ENCODE peak calls at places on chromosomes 7 and 10, in six cellular contexts. D, N, R, J, X and B are unnamed samples.

GRCh38 chr7:22430457-22430856 is 69.5 kb downstream of the STEAP1B start:
- DNase-seq in D (no peak), N (no peak), R (no peak), J (no peak), X (no peak), B (no peak)

GRCh38 chr7:155300641-155301452 is 3.2 kb downstream of the INSIG1 start:
- DNase-seq in D (no peak), N (no peak), R (no peak), J (no peak), X (no peak), B (no peak)

GRCh38 chr10:106504536-106504935 is 660.0 kb downstream of the SORCS1 start:
- DNase-seq in D (no peak), N (no peak), R (no peak), J (no peak), X (no peak), B (no peak)

GRCh38 chr7:155349601-155350331 is 52.1 kb downstream of the INSIG1 start:
- DNase-seq in D (peak), N (no peak), R (no peak), J (no peak), X (peak), B (no peak)

GRCh38 chr7:122768827-122769226 is 66.1 kb upstream of the RNF148 start:
- DNase-seq in D (no peak), N (no peak), R (no peak), J (no peak), X (no peak), B (no peak)

GRCh38 chr7:144907577-144907976 is 71.7 kb upstream of the TPK1 start:
- DNase-seq in D (no peak), N (no peak), R (no peak), J (peak), X (no peak), B (no peak)

GRCh38 chr10:86290933-86291615 is 75.5 kb downstream of the GRID1 start:
- DNase-seq in D (no peak), N (no peak), R (no peak), J (no peak), X (peak), B (no peak)

GRCh38 chr7:105277341-105277740 is 111.4 kb downstream of the SRPK2 start:
- DNase-seq in D (no peak), N (no peak), R (no peak), J (no peak), X (no peak), B (no peak)

GRCh38 chr10:124000792-124001201 is 92.6 kb downstream of the CHST15 start:
- DNase-seq in D (no peak), N (no peak), R (no peak), J (no peak), X (no peak), B (no peak)

GRCh38 chr10:132616170-132616994 is 78.8 kb downstream of the INPP5A start:
- DNase-seq in D (no peak), N (no peak), R (no peak), J (no peak), X (no peak), B (no peak)

GRCh38 chr10:93481213-93481930 is 762 bp downstream of the MYOF start:
- DNase-seq in D (no peak), N (no peak), R (no peak), J (no peak), X (no peak), B (no peak)

GRCh38 chr7:47954231-47954911 is 6.1 kb upstream of the PKD1L1 start:
- DNase-seq in D (no peak), N (no peak), R (no peak), J (no peak), X (no peak), B (no peak)

GRCh38 chr7:1768835-1769234 is 98.8 kb downstream of the ELFN1 start:
- DNase-seq in D (peak), N (peak), R (no peak), J (no peak), X (peak), B (no peak)

GRCh38 chr7:52779004-52779403 is 256.4 kb upstream of the POM121L12 start:
- DNase-seq in D (no peak), N (no peak), R (no peak), J (no peak), X (no peak), B (no peak)

GRCh38 chr10:11838298-11838852 is 15.2 kb downstream of the PROSER2 start:
- DNase-seq in D (no peak), N (no peak), R (no peak), J (no peak), X (no peak), B (no peak)

GRCh38 chr7:113464096-113464855 is 345.9 kb upstream of the SMIM30 start:
- DNase-seq in D (no peak), N (no peak), R (no peak), J (no peak), X (no peak), B (no peak)

GRCh38 chr7:33644489-33644888 is 260.9 kb upstream of the BMPER start:
- DNase-seq in D (no peak), N (no peak), R (no peak), J (no peak), X (no peak), B (no peak)

GRCh38 chr7:51471199-51472016 is 154.8 kb upstream of the COBL start:
- DNase-seq in D (no peak), N (no peak), R (no peak), J (no peak), X (peak), B (no peak)

GRCh38 chr7:24939406-24939805 is 40.6 kb downstream of the OSBPL3 start:
- DNase-seq in D (no peak), N (no peak), R (no peak), J (no peak), X (no peak), B (no peak)

GRCh38 chr7:286278-286677 is 3.7 kb upstream of the FOXL3 start:
- DNase-seq in D (no peak), N (no peak), R (no peak), J (no peak), X (no peak), B (no peak)

GRCh38 chr7:90719159-90719558 is 123.0 kb downstream of the CDK14 start:
- DNase-seq in D (no peak), N (no peak), R (no peak), J (no peak), X (no peak), B (no peak)

GRCh38 chr7:90721869-90722431 is 125.8 kb downstream of the CDK14 start:
- DNase-seq in D (no peak), N (no peak), R (no peak), J (no peak), X (no peak), B (no peak)

GRCh38 chr7:90723866-90724265 is 127.7 kb downstream of the CDK14 start:
- DNase-seq in D (no peak), N (no peak), R (no peak), J (no peak), X (no peak), B (no peak)

GRCh38 chr7:90723233-90723632 is 127.1 kb downstream of the CDK14 start:
- DNase-seq in D (no peak), N (no peak), R (no peak), J (no peak), X (no peak), B (no peak)

DNA sequence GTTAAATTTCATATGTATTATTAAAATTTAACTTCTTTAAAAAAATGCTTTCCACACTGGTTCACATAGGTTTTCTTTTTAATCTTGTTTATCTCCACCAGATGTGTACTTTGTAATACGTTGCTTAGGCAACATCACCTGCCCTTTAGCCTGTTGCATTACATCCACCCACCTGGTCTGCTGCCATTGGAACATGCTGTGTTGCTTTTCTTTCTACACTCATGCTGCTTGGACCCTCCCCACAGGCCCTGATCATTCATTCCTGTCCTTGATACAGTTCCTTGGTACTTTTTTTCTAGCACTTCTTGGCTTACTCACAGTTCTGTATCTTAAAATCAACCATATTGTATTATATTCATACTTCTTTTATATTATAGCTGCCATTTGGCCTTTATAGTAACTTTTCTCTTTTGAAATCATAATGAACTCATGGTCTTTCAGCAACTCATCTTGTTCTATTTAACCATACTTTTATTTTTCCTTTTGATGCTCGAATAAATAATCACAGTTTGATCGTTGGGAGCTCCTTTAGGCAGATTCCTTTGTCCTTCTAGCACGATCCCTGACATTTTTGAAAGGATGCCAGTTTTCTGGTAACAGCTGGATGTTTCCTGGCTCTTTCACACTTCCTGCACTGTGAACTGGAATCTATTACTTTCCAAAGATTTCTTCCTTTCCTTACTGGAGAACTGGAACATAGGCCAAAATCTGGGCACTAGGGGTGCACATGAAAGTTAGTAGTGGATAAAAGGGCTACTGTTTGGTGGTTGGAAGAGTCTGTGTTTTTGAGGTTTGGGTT is 125.0 kb downstream of the CDK14 start:
- DNase-seq in D (no peak), N (no peak), R (peak), J (no peak), X (no peak), B (no peak)
- TF ChIP-seq SIN3A in D (no peak), N (no peak), R (no peak), J (no peak), X (no peak), B (no peak)

GRCh38 chr10:113169111-113169510 is 219.1 kb downstream of the TCF7L2 start:
- DNase-seq in D (no peak), N (no peak), R (no peak), J (no peak), X (no peak), B (no peak)

GRCh38 chr10:113167702-113168101 is 217.7 kb downstream of the TCF7L2 start:
- DNase-seq in D (no peak), N (no peak), R (no peak), J (no peak), X (peak), B (no peak)

GRCh38 chr10:113165643-113166042 is 215.6 kb downstream of the TCF7L2 start:
- DNase-seq in D (no peak), N (no peak), R (no peak), J (no peak), X (no peak), B (no peak)

GRCh38 chr10:113169853-113170455 is 219.9 kb downstream of the TCF7L2 start:
- DNase-seq in D (no peak), N (no peak), R (no peak), J (peak), X (no peak), B (no peak)

GRCh38 chr10:113168560-113168959 is 218.5 kb downstream of the TCF7L2 start:
- DNase-seq in D (no peak), N (no peak), R (no peak), J (no peak), X (no peak), B (no peak)
- TF ChIP-seq REST in D (no peak), N (no peak), R (no peak), J (no peak), X (no peak), B (no peak)

DNA sequence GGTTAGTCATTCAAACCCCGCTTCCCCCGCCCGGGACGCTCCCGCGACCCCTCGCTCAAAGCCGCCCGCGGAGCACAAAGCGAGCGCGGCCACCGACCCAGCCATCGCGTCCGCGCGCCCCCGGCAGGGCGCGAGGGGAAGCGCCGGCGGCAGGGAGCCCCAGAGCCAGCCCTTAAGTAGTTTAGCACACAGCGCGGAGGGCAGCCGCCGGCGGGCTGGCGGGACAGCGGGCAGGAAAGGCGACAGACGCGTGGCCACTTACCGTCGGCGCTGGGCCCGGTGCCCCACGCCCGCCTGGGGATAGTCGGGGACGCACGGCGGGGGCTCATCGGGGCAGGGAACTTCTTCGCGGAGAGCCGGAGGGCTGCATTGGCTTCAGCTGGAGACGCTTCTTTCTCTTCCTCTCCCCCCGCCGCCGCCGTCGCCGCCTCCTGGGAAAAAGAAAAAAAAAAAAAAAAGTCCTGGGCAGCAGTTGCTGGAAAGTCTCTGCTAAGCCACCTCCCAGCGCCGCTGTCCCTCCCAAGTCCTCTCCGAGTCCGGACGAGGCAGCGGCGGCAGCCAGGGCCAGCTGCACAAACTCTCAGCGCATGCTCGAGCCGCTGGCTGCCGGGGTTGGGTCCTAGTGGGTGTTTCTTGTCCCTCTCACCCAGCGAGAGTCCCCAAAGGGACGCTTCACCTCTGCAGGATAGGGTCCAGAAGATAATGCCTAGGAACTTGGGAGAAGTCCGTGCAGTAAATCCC is at the start of gene TSPAN12:
- DNase-seq in D (peak), N (peak), R (peak), J (no peak), X (peak), B (no peak)
- TF ChIP-seq POLR2AphosphoS5 in D (no peak), N (peak), R (no peak), J (peak), X (no peak), B (no peak)

GRCh38 chr10:84428711-84429110 is 100.3 kb downstream of the CCSER2 start:
- DNase-seq in D (no peak), N (no peak), R (no peak), J (no peak), X (no peak), B (no peak)

GRCh38 chr10:84427903-84428650 is 99.7 kb downstream of the CCSER2 start:
- DNase-seq in D (no peak), N (no peak), R (peak), J (no peak), X (no peak), B (no peak)

GRCh38 chr10:84429926-84430520 is 101.6 kb downstream of the CCSER2 start:
- DNase-seq in D (peak), N (peak), R (peak), J (peak), X (peak), B (peak)

GRCh38 chr10:84423729-84424128 is 95.3 kb downstream of the CCSER2 start:
- DNase-seq in D (no peak), N (no peak), R (no peak), J (no peak), X (no peak), B (no peak)

DNA sequence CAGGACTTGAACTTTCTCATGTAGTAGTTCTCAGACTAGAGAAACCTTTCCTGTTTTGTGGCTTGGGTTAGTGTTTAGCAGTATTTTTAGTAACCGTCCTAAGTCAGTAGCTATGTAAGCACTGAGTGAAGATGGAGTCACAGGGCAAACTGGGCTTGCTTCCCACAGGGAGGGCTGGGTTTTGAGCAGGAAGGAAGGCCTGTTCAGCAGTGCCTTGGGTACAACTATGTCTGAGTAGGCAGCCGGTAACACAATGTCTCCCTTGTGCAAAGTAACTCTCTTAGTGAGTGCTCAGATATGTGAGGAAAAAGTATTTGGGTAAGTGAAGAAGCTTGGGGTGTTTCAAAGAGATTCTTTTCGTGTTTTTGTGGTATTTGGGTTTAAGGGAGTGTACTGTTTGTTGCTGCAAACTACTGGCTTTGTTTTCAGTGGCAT is 96.4 kb downstream of the CCSER2 start:
- DNase-seq in D (no peak), N (peak), R (peak), J (peak), X (peak), B (peak)
- TF ChIP-seq SIN3A in D (no peak), N (no peak), R (no peak), J (no peak), X (no peak), B (no peak)

GRCh38 chr7:102303669-102304422 is 17.2 kb downstream of the SH2B2 start:
- DNase-seq in D (no peak), N (no peak), R (no peak), J (no peak), X (no peak), B (no peak)

GRCh38 chr7:102304668-102305067 is 18.0 kb downstream of the SH2B2 start:
- DNase-seq in D (no peak), N (no peak), R (no peak), J (no peak), X (no peak), B (no peak)

GRCh38 chr7:102305414-102306268 is 19.0 kb downstream of the SH2B2 start:
- DNase-seq in D (no peak), N (no peak), R (no peak), J (peak), X (no peak), B (no peak)

GRCh38 chr7:102310414-102310815 is 23.7 kb downstream of the SH2B2 start:
- DNase-seq in D (no peak), N (no peak), R (no peak), J (no peak), X (no peak), B (no peak)

DNA sequence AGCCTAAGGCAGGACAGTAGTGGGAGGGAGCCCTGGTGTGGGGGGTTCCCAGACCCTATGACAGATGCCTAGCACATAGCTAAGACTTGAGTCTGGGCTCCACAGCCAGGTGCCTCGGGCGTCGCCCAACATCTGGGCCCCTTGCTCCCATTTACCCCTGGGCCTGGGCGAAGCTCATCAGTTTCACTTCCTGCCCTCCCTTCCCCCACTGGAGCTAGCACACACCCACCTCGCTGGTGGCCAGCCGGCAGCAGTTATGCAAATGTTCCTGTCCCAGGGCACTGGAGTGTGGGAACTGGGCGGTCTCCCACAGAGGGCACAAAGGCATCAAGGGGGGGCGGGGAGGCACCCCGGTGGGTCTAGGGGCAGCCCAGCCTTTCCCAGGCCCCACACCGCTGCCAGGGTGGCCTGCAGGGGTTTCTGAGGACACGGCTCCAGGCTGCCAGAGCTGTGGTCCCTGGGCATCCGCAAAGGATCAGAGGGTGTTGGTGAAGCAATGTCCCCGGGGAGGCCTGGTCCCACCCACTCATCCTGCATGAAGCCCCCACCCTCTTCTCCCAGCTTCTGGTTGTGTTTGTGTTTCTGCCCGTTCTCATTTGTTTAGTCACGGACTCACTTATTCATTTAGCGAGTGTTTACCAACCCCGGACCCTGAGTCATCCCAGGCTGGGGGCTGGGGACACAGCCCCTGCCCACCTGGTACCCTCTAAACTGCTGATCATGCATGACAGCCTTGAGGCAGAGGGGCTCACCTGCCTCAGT is 20.4 kb downstream of the SH2B2 start:
- DNase-seq in D (no peak), N (no peak), R (peak), J (peak), X (no peak), B (no peak)
- TF ChIP-seq REST in D (no peak), N (no peak), R (no peak), J (no peak), X (no peak), B (no peak)

GRCh38 chr7:26629696-26630095 is 234.7 kb downstream of the SKAP2 start:
- DNase-seq in D (no peak), N (no peak), R (no peak), J (no peak), X (no peak), B (no peak)
- TF ChIP-seq POLR2AphosphoS5 in D (no peak), N (no peak), R (no peak), J (no peak), X (no peak), B (no peak)

DNA sequence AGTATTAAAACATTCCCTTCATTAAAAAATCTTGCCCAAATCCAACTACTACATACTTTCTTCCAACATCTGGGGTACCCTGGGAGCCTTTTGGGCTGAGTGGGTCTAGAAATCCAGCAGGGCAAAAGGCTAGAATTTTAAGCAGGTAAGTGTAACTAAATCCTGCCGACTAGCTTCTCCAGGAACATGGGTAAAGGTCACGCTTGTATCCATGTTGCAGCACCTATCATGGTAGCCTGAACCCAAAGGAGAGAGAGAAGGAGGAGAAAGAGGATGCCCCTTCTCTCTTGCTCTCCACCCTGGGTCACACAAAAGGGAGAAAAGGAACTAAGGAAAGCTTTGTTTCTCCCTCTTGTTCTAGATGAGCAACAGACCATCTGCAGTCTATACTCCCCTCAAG is 53.3 kb downstream of the ZNF680 start:
- DNase-seq in D (no peak), N (no peak), R (no peak), J (no peak), X (no peak), B (no peak)
- TF ChIP-seq SIN3A in D (no peak), N (no peak), R (no peak), J (no peak), X (no peak), B (no peak)

GRCh38 chr10:17214991-17215781 is 12.9 kb upstream of the VIM start:
- DNase-seq in D (no peak), N (peak), R (no peak), J (no peak), X (no peak), B (no peak)
- TF ChIP-seq REST in D (no peak), N (no peak), R (no peak), J (no peak), X (no peak), B (no peak)

GRCh38 chr10:7525314-7526016 is 114.6 kb upstream of the SFMBT2 start:
- DNase-seq in D (peak), N (peak), R (peak), J (peak), X (peak), B (peak)
- TF ChIP-seq POLR2AphosphoS5 in D (no peak), N (no peak), R (no peak), J (no peak), X (no peak), B (no peak)